ENCODE peak calls at places on chromosomes 7 and 10, in six cellular contexts. W is PC-3; X is upper lobe of right lung; I is transverse colon; N is CD8-positive, alpha-beta memory T cell; S is fibroblast of lung. T is an unnamed sample.
A peak's percentile ranks its signal among the peaks of the same experiment; 100 is the strongest.

GRCh38 chr7:126696236-126696635 is 556.5 kb downstream of the GRM8 start:
- DNase-seq in W (no peak), X (no peak), I (no peak), N (no peak), S (no peak), T (no peak)

GRCh38 chr10:119651514-119652327 is 541 bp downstream of the BAG3 start:
- DNase-seq in W (no peak), X (peak; percentile 72), I (peak; percentile 26), N (peak; percentile 30), S (no peak), T (peak; percentile 80)

GRCh38 chr7:92242972-92243371 is 2.7 kb downstream of the KRIT1 start:
- DNase-seq in W (no peak), X (no peak), I (no peak), N (no peak), S (no peak), T (no peak)

GRCh38 chr10:86941426-86941825 is 16.0 kb downstream of the MMRN2 start:
- DNase-seq in W (no peak), X (no peak), I (no peak), N (no peak), S (no peak), T (no peak)

GRCh38 chr10:11548065-11548762 is 63.2 kb downstream of the USP6NL start:
- DNase-seq in W (no peak), X (no peak), I (no peak), N (no peak), S (no peak), T (no peak)

GRCh38 chr7:46507601-46508000 is 586.5 kb upstream of the IGFBP3 start:
- DNase-seq in W (no peak), X (no peak), I (no peak), N (no peak), S (no peak), T (no peak)

GRCh38 chr7:12731214-12731656 is 43.8 kb downstream of the ARL4A start:
- DNase-seq in W (no peak), X (no peak), I (no peak), N (no peak), S (no peak), T (no peak)

GRCh38 chr10:55146032-55146431 is 345.0 kb upstream of the PCDH15 start:
- DNase-seq in W (peak; percentile 48), X (no peak), I (no peak), N (no peak), S (peak; percentile 82), T (no peak)

GRCh38 chr10:65313406-65313805 is 1612.4 kb upstream of the LRRTM3 start:
- DNase-seq in W (peak; percentile 82), X (no peak), I (no peak), N (no peak), S (peak; percentile 63), T (no peak)

GRCh38 chr10:131636116-131636515 is 264.7 kb upstream of the PPP2R2D start:
- DNase-seq in W (no peak), X (no peak), I (no peak), N (no peak), S (no peak), T (no peak)

GRCh38 chr10:110919971-110920881 is 822 bp downstream of the SHOC2 start:
- DNase-seq in W (peak; percentile 21), X (peak; percentile 75), I (peak; percentile 34), N (no peak), S (peak; percentile 34), T (peak; percentile 85)

GRCh38 chr7:144164784-144165183 is 18.5 kb upstream of the CTAGE4 start:
- DNase-seq in W (no peak), X (no peak), I (no peak), N (no peak), S (no peak), T (no peak)

GRCh38 chr7:11252705-11253272 is 279.1 kb downstream of the PHF14 start:
- DNase-seq in W (peak; percentile 37), X (no peak), I (no peak), N (no peak), S (no peak), T (no peak)

GRCh38 chr7:125059861-125060456 is 130.3 kb upstream of the POT1 start:
- DNase-seq in W (peak; percentile 50), X (no peak), I (no peak), N (no peak), S (peak; percentile 6), T (no peak)

GRCh38 chr10:79390551-79391229 is 43.4 kb downstream of the PPIF start:
- DNase-seq in W (no peak), X (peak; percentile 62), I (peak; percentile 28), N (no peak), S (no peak), T (peak; percentile 74)

GRCh38 chr10:75773139-75773801 is 341.8 kb downstream of the LRMDA start:
- DNase-seq in W (peak; percentile 100), X (no peak), I (no peak), N (no peak), S (peak; percentile 85), T (no peak)

GRCh38 chr10:70599791-70600190 is 2.8 kb downstream of the PRF1 start:
- DNase-seq in W (no peak), X (no peak), I (no peak), N (no peak), S (no peak), T (no peak)

GRCh38 chr10:97416565-97416964 is 9.4 kb upstream of the PGAM1 start:
- DNase-seq in W (no peak), X (no peak), I (no peak), N (no peak), S (no peak), T (no peak)

GRCh38 chr7:146892151-146892550 is 775.5 kb downstream of the CNTNAP2 start:
- DNase-seq in W (no peak), X (no peak), I (no peak), N (no peak), S (no peak), T (no peak)

GRCh38 chr7:45061352-45061751 is 27.4 kb downstream of the NACAD start:
- DNase-seq in W (no peak), X (no peak), I (no peak), N (no peak), S (no peak), T (peak; percentile 30)

GRCh38 chr10:59372543-59372942 is 10.2 kb upstream of the FAM13C start:
- DNase-seq in W (no peak), X (no peak), I (no peak), N (no peak), S (peak; percentile 67), T (no peak)

GRCh38 chr10:96272986-96273280 is 1.6 kb upstream of the BLNK start:
- DNase-seq in W (no peak), X (no peak), I (no peak), N (no peak), S (no peak), T (no peak)

GRCh38 chr7:150649428-150649827 is 17.2 kb upstream of the GIMAP6 start:
- DNase-seq in W (no peak), X (no peak), I (no peak), N (no peak), S (no peak), T (no peak)

GRCh38 chr10:61464461-61465215 is 11.5 kb upstream of the TMEM26 start:
- DNase-seq in W (peak; percentile 94), X (no peak), I (no peak), N (no peak), S (peak; percentile 84), T (no peak)

GRCh38 chr10:84837877-84838276 is 509.5 kb downstream of the CCSER2 start:
- DNase-seq in W (no peak), X (no peak), I (no peak), N (no peak), S (no peak), T (no peak)

GRCh38 chr10:68333058-68333395 is 299 bp upstream of the PBLD start:
- DNase-seq in W (no peak), X (no peak), I (no peak), N (no peak), S (peak; percentile 74), T (no peak)

GRCh38 chr10:71757450-71757918 is 15.8 kb downstream of the VSIR start:
- DNase-seq in W (no peak), X (no peak), I (no peak), N (peak; percentile 62), S (peak; percentile 15), T (peak; percentile 73)

GRCh38 chr7:155852426-155853301 is 40.4 kb upstream of the SHH start:
- DNase-seq in W (no peak), X (peak; percentile 30), I (no peak), N (no peak), S (no peak), T (no peak)

GRCh38 chr10:133128126-133129081 is 31.6 kb upstream of the KNDC1 start:
- DNase-seq in W (no peak), X (peak; percentile 57), I (peak; percentile 5), N (no peak), S (no peak), T (peak; percentile 75)

GRCh38 chr7:69878015-69878414 is 279.7 kb downstream of the AUTS2 start:
- DNase-seq in W (no peak), X (no peak), I (no peak), N (no peak), S (no peak), T (no peak)

GRCh38 chr10:46536171-46536570 is 20.3 kb downstream of the GPRIN2 start:
- DNase-seq in W (no peak), X (peak; percentile 63), I (peak; percentile 3), N (no peak), S (no peak), T (peak; percentile 66)

DNA sequence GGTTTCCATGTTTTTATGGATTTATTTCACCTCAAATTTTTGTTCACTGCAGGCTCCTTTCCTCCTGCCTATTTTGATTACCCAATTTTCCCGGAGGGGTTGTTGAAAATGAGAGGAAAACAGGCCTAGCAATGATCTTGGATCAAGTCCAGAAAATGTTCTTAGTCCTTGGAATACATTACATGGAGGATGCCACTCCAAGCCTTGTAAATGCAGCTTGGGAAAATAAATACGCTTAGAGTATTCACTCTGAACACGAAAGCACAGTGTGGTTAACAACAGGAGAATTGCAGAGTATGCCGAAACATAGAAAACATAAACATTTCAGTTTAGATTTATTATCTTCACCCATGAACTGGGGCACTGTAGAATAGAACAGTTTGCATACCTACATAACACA is 7.8 kb upstream of the CD36 start:
- DNase-seq in W (no peak), X (no peak), I (no peak), N (no peak), S (peak; percentile 12), T (no peak)
- H3K4me3 ChIP-seq in W (no peak overlapping the region), X (no peak overlapping the region), I (no peak overlapping the region), N (no peak overlapping the region), S (no peak overlapping the region), T (no peak overlapping the region)

GRCh38 chr7:149154021-149154420 is 6.8 kb downstream of the ZNF398 start:
- DNase-seq in W (no peak), X (no peak), I (no peak), N (no peak), S (no peak), T (no peak)
- H3K36me3 ChIP-seq in W (peaks cover 9% of the 10 kb centered on the region), X (peaks cover 32% of the 10 kb centered on the region), I (peaks cover 19% of the 10 kb centered on the region), N (peaks cover 13% of the 10 kb centered on the region), S (peaks cover 4% of the 10 kb centered on the region), T (no peaks in the 10 kb centered on the region)

GRCh38 chr7:41701542-41701941 is 1.3 kb downstream of the INHBA start:
- DNase-seq in W (no peak), X (no peak), I (no peak), N (no peak), S (no peak), T (no peak)
- H3K4me3 ChIP-seq in W (peak overlapping the region; percentile 95), X (peak overlapping the region; percentile 30), I (no peak overlapping the region), N (no peak overlapping the region), S (peak overlapping the region; percentile 86), T (no peak overlapping the region)

GRCh38 chr7:102303669-102304422 is 17.2 kb downstream of the SH2B2 start:
- DNase-seq in W (no peak), X (no peak), I (no peak), N (no peak), S (no peak), T (no peak)
- H3K36me3 ChIP-seq in W (no peaks in the 10 kb centered on the region), X (no peaks in the 10 kb centered on the region), I (no peaks in the 10 kb centered on the region), N (no peaks in the 10 kb centered on the region), S (no peaks in the 10 kb centered on the region), T (no peaks in the 10 kb centered on the region)

GRCh38 chr10:112801748-112802147 is 148.3 kb upstream of the TCF7L2 start:
- DNase-seq in W (no peak), X (no peak), I (peak; percentile 23), N (no peak), S (no peak), T (no peak)
- H3K4me3 ChIP-seq in W (no peak overlapping the region), X (no peak overlapping the region), I (no peak overlapping the region), N (no peak overlapping the region), S (no peak overlapping the region), T (no peak overlapping the region)

T was measured in kidney.